ENCODE peak calls at places on chromosomes 4 and X, in ten cellular contexts. One of them, this sample, is unnamed.

GRCh38 chrX:11138498-11139390 is 27.6 kb downstream of the HCCS start:
- DNase-seq in GM13976: no peak
- DNase-seq in glutamatergic neuron: no peak
- DNase-seq in NCI-H1436: no peak
- DNase-seq in LNCaP clone FGC: no peak
- DNase-seq in Daoy: no peak
- DNase-seq in AG08396: no peak
- DNase-seq in NCI-H2081: no peak
- DNase-seq in GM23248: no peak
- DNase-seq in SW 1271: no peak
- DNase-seq in this sample: peak

GRCh38 chr4:152968806-152969394 is 32.8 kb downstream of the FHDC1 start:
- DNase-seq in glutamatergic neuron: no peak
- DNase-seq in LNCaP clone FGC: peak
- DNase-seq in SW 1271: no peak
- DNase-seq in AG08396: peak
- DNase-seq in NCI-H2081: no peak
- DNase-seq in GM23248: peak
- DNase-seq in Daoy: peak
- DNase-seq in NCI-H1436: no peak
- DNase-seq in GM13976: no peak
- DNase-seq in this sample: no peak

GRCh38 chr4:3310301-3311094 is 17.7 kb downstream of the RGS12 start:
- DNase-seq in GM23248: no peak
- DNase-seq in glutamatergic neuron: no peak
- DNase-seq in AG08396: no peak
- DNase-seq in SW 1271: no peak
- DNase-seq in LNCaP clone FGC: no peak
- DNase-seq in GM13976: no peak
- DNase-seq in Daoy: no peak
- DNase-seq in NCI-H2081: no peak
- DNase-seq in NCI-H1436: no peak
- DNase-seq in this sample: no peak

GRCh38 chrX:133905305-133905704 is 80.1 kb downstream of the GPC3 start:
- DNase-seq in glutamatergic neuron: no peak
- DNase-seq in NCI-H2081: no peak
- DNase-seq in SW 1271: no peak
- DNase-seq in GM23248: no peak
- DNase-seq in LNCaP clone FGC: no peak
- DNase-seq in Daoy: no peak
- DNase-seq in NCI-H1436: no peak
- DNase-seq in GM13976: no peak
- DNase-seq in AG08396: no peak
- DNase-seq in this sample: no peak

GRCh38 chr4:125101706-125102105 is 213.0 kb upstream of the FAT4 start:
- DNase-seq in LNCaP clone FGC: no peak
- DNase-seq in NCI-H1436: no peak
- DNase-seq in GM13976: no peak
- DNase-seq in glutamatergic neuron: no peak
- DNase-seq in NCI-H2081: no peak
- DNase-seq in Daoy: no peak
- DNase-seq in AG08396: no peak
- DNase-seq in GM23248: peak
- DNase-seq in SW 1271: no peak
- DNase-seq in this sample: no peak

GRCh38 chr4:105243446-105243845 is 96.8 kb downstream of the TET2 start:
- DNase-seq in glutamatergic neuron: no peak
- DNase-seq in LNCaP clone FGC: no peak
- DNase-seq in GM13976: no peak
- DNase-seq in SW 1271: no peak
- DNase-seq in AG08396: no peak
- DNase-seq in Daoy: no peak
- DNase-seq in NCI-H2081: no peak
- DNase-seq in GM23248: no peak
- DNase-seq in NCI-H1436: no peak
- DNase-seq in this sample: no peak

GRCh38 chrX:46587158-46587557 is 13.6 kb downstream of the CHST7 start:
- DNase-seq in GM23248: peak
- DNase-seq in GM13976: peak
- DNase-seq in LNCaP clone FGC: no peak
- DNase-seq in AG08396: no peak
- DNase-seq in NCI-H1436: no peak
- DNase-seq in SW 1271: peak
- DNase-seq in NCI-H2081: no peak
- DNase-seq in glutamatergic neuron: no peak
- DNase-seq in Daoy: peak
- DNase-seq in this sample: no peak

GRCh38 chrX:13101439-13102139 is 57.2 kb upstream of the FAM9C start:
- DNase-seq in GM13976: no peak
- DNase-seq in NCI-H1436: no peak
- DNase-seq in LNCaP clone FGC: no peak
- DNase-seq in Daoy: peak
- DNase-seq in glutamatergic neuron: no peak
- DNase-seq in NCI-H2081: no peak
- DNase-seq in AG08396: peak
- DNase-seq in GM23248: peak
- DNase-seq in SW 1271: peak
- DNase-seq in this sample: no peak

GRCh38 chrX:130916636-130917422 is 13.8 kb upstream of the ENOX2 start:
- DNase-seq in NCI-H2081: peak
- DNase-seq in glutamatergic neuron: peak
- DNase-seq in NCI-H1436: peak
- DNase-seq in Daoy: peak
- DNase-seq in AG08396: peak
- DNase-seq in LNCaP clone FGC: no peak
- DNase-seq in SW 1271: no peak
- DNase-seq in GM23248: peak
- DNase-seq in GM13976: peak
- DNase-seq in this sample: peak

GRCh38 chr4:25981749-25982148 is 67.7 kb downstream of the SMIM20 start:
- DNase-seq in AG08396: no peak
- DNase-seq in GM23248: no peak
- DNase-seq in LNCaP clone FGC: no peak
- DNase-seq in NCI-H1436: no peak
- DNase-seq in Daoy: no peak
- DNase-seq in GM13976: no peak
- DNase-seq in SW 1271: no peak
- DNase-seq in NCI-H2081: no peak
- DNase-seq in glutamatergic neuron: no peak
- DNase-seq in this sample: no peak

GRCh38 chrX:77771601-77772000 is 14.4 kb downstream of the ATRX start:
- DNase-seq in LNCaP clone FGC: no peak
- DNase-seq in NCI-H2081: no peak
- DNase-seq in glutamatergic neuron: no peak
- DNase-seq in Daoy: no peak
- DNase-seq in GM23248: no peak
- DNase-seq in NCI-H1436: no peak
- DNase-seq in AG08396: no peak
- DNase-seq in GM13976: no peak
- DNase-seq in SW 1271: no peak
- DNase-seq in this sample: no peak

GRCh38 chr4:90127223-90127705 is at the start of gene CCSER1:
- DNase-seq in LNCaP clone FGC: no peak
- DNase-seq in SW 1271: peak
- DNase-seq in NCI-H2081: peak
- DNase-seq in GM13976: peak
- DNase-seq in NCI-H1436: peak
- DNase-seq in glutamatergic neuron: peak
- DNase-seq in AG08396: no peak
- DNase-seq in Daoy: peak
- DNase-seq in GM23248: peak
- DNase-seq in this sample: peak

GRCh38 chr4:8245879-8246833 is 23.4 kb upstream of the HTRA3 start:
- DNase-seq in SW 1271: no peak
- DNase-seq in LNCaP clone FGC: no peak
- DNase-seq in AG08396: no peak
- DNase-seq in NCI-H2081: no peak
- DNase-seq in GM13976: no peak
- DNase-seq in NCI-H1436: no peak
- DNase-seq in glutamatergic neuron: no peak
- DNase-seq in Daoy: no peak
- DNase-seq in GM23248: no peak
- DNase-seq in this sample: no peak

GRCh38 chrX:526295-527224 is 104.0 kb upstream of the SHOX start:
- DNase-seq in Daoy: no peak
- DNase-seq in GM13976: no peak
- DNase-seq in AG08396: no peak
- DNase-seq in GM23248: no peak
- DNase-seq in NCI-H1436: no peak
- DNase-seq in glutamatergic neuron: no peak
- DNase-seq in NCI-H2081: no peak
- DNase-seq in SW 1271: no peak
- DNase-seq in LNCaP clone FGC: no peak
- DNase-seq in this sample: peak

This sample was measured in retina.